ENCODE peak calls at places on chromosomes 1 and 21, in seven cellular contexts. I is tibial nerve; A is CD8-positive, alpha-beta T cell; R is A549; K is uterus; M is sigmoid colon; O is adipocyte. W is an unnamed sample. For H3K4me1, the result is how much of the 10 kb centered on the place peaks cover.

GRCh38 chr1:107493111-107493716 is 352.4 kb downstream of the NTNG1 start:
- DNase-seq in K (no peak), O (no peak), A (no peak), I (no peak), R (no peak), M (no peak), W (no peak)

GRCh38 chr1:9410737-9411297 is 118.1 kb downstream of the SPSB1 start:
- DNase-seq in R (no peak), I (peak), M (no peak), K (no peak), A (no peak), O (no peak), W (no peak)

GRCh38 chr1:175192630-175193338 is at the start of gene KIAA0040:
- DNase-seq in K (peak), M (peak), O (peak), R (peak), A (peak), I (peak), W (peak)

GRCh38 chr1:158227904-158228623 is 26.2 kb upstream of the CD1A start:
- DNase-seq in O (no peak), I (no peak), A (no peak), M (no peak), R (no peak), K (no peak), W (no peak)

GRCh38 chr21:46122241-46122671 is 24.3 kb downstream of the COL6A2 start:
- DNase-seq in M (peak), I (no peak), O (no peak), R (peak), A (no peak), K (peak), W (no peak)

GRCh38 chr1:54397090-54397591 is 9.1 kb downstream of the SSBP3 start:
- DNase-seq in O (no peak), I (no peak), M (no peak), K (no peak), R (no peak), A (no peak), W (no peak)

GRCh38 chr1:235835226-235835625 is 31.5 kb downstream of the LYST start:
- DNase-seq in O (no peak), R (no peak), A (no peak), M (peak), K (peak), I (peak), W (no peak)

GRCh38 chr1:246533371-246533905 is 26.4 kb upstream of the SMYD3 start:
- DNase-seq in O (no peak), M (no peak), I (no peak), A (no peak), K (no peak), R (no peak), W (no peak)

GRCh38 chr21:22120616-22121266 is 1122.5 kb downstream of the NCAM2 start:
- DNase-seq in R (no peak), M (no peak), O (peak), I (no peak), K (no peak), A (no peak), W (no peak)

GRCh38 chr21:25350056-25350455 is 257.2 kb downstream of the MRPL39 start:
- DNase-seq in A (no peak), M (no peak), I (no peak), R (no peak), K (no peak), O (peak), W (no peak)

GRCh38 chr1:212137854-212138253 is 102.3 kb downstream of the DTL start:
- DNase-seq in O (no peak), R (no peak), A (no peak), I (no peak), M (no peak), K (no peak), W (no peak)

GRCh38 chr1:205538211-205538840 is 33.9 kb downstream of the CDK18 start:
- DNase-seq in K (no peak), O (peak), R (no peak), A (no peak), I (no peak), M (peak), W (no peak)

GRCh38 chr1:53585116-53585515 is 125.9 kb downstream of the DMRTB1 start:
- DNase-seq in A (peak), K (peak), O (no peak), R (no peak), I (no peak), M (peak), W (peak)

GRCh38 chr1:93845554-93846150 is 33.4 kb downstream of the DNTTIP2 start:
- DNase-seq in O (peak), R (peak), M (no peak), I (no peak), K (peak), A (no peak), W (no peak)

GRCh38 chr1:93840956-93841482 is 38.0 kb downstream of the DNTTIP2 start:
- DNase-seq in M (no peak), O (no peak), A (no peak), R (no peak), I (no peak), K (no peak), W (no peak)

GRCh38 chr1:93844262-93845045 is 34.6 kb downstream of the DNTTIP2 start:
- DNase-seq in O (peak), K (peak), I (peak), A (peak), R (peak), M (peak), W (peak)

GRCh38 chr1:93841771-93842170 is 37.2 kb downstream of the DNTTIP2 start:
- DNase-seq in K (no peak), A (no peak), R (no peak), I (no peak), M (no peak), O (no peak), W (no peak)

GRCh38 chr1:93842750-93843500 is 36.1 kb downstream of the DNTTIP2 start:
- DNase-seq in M (no peak), O (peak), R (no peak), A (no peak), I (no peak), K (no peak), W (no peak)
- H3K4me1 ChIP-seq in M (under half), O (under half), R (under half), A (under half), I (under half), K (under half), W (under half)

DNA sequence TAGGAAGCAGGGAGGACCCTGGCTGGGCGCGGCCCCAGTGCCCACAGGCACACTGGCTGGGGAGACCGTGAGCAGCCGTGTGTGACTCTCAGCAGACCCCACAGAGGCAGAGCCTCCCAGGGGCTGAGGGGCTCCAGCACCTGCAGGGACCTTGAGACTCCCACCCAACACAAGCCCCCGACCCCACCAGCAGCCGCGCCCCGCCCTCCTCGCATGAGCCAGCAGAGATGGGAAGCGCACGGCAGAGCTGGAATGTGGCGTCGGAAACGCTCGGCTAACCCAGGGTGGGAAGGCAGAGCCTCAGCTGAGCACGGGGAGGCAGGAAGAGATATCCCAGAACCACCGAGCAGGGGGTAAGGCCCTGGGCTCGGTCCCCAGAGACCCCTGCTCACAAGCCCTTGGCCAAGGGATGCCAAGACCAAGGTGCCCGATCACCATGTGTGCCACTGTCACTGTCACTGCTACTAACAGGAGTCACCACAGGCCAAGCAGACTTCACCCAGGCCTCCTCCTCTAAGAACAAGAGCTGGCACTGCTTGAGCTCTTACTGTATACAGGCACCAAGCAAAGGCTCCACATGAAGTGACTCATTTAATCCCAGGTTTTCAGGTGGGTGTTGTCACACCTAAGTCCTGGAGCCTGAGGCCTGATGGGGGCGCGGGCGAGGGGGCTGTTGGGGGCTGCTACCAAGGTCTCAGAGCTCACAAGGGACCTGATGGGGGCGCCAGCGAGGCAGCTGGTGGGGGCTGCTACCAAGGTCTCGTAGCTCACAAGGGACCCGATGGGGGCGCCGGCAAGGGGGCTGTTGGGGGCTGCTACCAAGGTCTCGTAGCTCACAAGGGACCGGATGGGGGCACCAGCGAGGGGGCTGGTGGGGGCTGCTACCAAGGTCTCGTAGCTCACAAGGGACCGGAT is 20.1 kb downstream of the MEGF6 start:
- DNase-seq in M (no peak), R (no peak), A (no peak), I (no peak), K (no peak), O (no peak), W (no peak)
- H3K4me1 ChIP-seq in M (under half), R (under half), A (under half), I (under half), K (under half), O (under half), W (under half)

DNA sequence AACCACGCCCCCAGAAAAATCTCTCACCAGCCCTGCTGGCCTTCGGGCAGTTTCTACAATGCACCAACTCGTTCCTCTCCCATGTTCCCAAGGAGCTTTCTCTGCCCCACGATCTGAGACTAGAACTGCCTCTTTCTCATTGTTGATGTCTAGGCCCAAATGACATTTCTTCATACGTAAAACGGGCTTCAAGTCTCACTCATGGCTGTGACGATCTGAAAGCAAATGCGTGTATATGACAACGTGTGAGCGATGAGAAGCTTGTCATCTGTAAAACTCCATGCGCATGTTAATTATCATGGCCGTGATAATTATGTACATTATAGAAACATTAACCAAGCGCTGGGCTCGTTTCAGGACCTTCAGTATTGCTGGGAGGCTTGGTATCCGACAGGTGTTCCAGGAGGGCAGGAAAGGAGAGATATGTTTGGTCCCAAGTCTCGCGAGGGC is 693 bp upstream of the NIPAL3 start:
- DNase-seq in K (no peak), A (no peak), R (peak), M (no peak), O (no peak), I (no peak), W (no peak)
- H3K4me1 ChIP-seq in K (under half), A (under half), R (half or more), M (under half), O (under half), I (under half), W (under half)

DNA sequence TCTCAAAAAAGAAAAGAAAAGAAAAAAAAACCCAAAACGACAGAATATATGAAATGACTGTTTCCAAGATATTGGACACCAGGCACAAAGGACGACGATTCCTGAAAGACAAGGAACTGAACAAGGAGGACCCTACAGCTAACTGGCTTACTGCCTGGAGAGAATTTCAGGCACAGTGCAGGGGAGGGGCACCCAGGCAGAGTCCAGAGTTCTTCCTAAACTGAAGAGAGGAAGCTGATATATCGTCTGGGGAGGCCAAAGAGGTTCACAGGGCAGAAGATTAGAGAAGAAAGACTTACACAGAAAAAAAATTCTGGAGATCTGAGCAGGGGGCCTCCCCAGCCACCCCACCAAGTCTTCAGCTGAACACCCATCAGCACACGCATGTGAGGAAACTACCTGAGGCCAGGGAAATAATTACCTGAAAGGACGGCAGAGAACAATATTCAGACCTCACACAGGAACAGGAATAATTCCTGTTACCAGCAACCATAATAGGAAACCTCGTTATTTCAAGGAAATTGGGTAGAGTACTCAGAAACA is 24.6 kb downstream of the SORT1 start:
- DNase-seq in I (no peak), R (no peak), M (no peak), A (no peak), K (no peak), O (no peak), W (no peak)
- H3K4me1 ChIP-seq in I (under half), R (under half), M (half or more), A (under half), K (under half), O (half or more), W (under half)

GRCh38 chr1:1876335-1876935 is 14.5 kb downstream of the GNB1 start:
- DNase-seq in M (no peak), K (no peak), A (no peak), I (no peak), O (no peak), R (no peak), W (no peak)
- H3K4me1 ChIP-seq in M (half or more), K (under half), A (half or more), I (under half), O (under half), R (under half), W (half or more)

GRCh38 chr1:192571706-192572105 is 3.9 kb upstream of the RGS1 start:
- DNase-seq in I (no peak), M (no peak), R (no peak), A (no peak), O (no peak), K (no peak), W (no peak)

GRCh38 chr1:192575499-192576189 is at the start of gene RGS1:
- DNase-seq in A (peak), K (no peak), M (peak), R (no peak), O (no peak), I (peak), W (peak)

GRCh38 chr1:192576190-192577144 is 894 bp downstream of the RGS1 start:
- DNase-seq in R (no peak), I (no peak), O (no peak), K (no peak), A (no peak), M (no peak), W (no peak)

GRCh38 chr1:192577145-192578140 is 1.9 kb downstream of the RGS1 start:
- DNase-seq in O (no peak), I (no peak), R (no peak), A (no peak), K (no peak), M (no peak), W (no peak)

GRCh38 chr1:192573499-192573898 is 2.1 kb upstream of the RGS1 start:
- DNase-seq in I (no peak), K (no peak), O (peak), R (no peak), A (no peak), M (no peak), W (no peak)
- H3K4me1 ChIP-seq in I (under half), K (under half), O (under half), R (under half), A (under half), M (under half), W (under half)

DNA sequence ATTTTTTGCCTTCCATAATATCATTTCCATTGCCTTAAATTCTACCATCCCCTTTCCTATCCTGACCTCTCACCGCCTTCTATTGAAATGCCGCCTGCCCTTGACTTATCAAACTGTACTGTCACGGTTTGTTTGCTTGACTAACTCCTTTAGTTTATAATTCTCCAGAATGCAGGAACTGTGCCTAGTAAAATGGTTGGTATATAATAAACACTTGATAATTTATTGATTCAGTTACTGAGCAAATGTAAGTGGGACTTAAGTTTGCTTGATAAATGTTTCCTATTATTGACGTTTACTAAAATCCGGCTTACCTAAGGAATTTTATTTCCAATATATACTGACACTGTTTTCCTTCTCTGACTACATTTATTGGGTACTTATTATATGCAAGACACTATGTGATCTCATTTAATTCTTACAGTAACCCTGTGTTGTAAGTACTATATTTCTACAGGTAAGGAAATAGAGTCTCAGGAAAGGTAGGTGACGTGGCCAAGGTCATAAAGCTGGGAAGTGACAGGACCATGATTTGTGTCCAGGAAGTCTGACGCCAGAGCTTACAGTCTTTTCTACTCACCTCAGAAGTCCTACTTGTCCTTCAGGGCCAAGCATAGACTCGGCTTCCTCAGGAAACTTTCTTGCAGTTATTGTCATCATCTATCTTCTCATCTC is 35.7 kb downstream of the DPT start:
- DNase-seq in R (no peak), M (no peak), A (no peak), I (no peak), O (no peak), K (no peak), W (no peak)
- H3K4me1 ChIP-seq in R (under half), M (half or more), A (under half), I (under half), O (under half), K (under half), W (under half)

GRCh38 chr1:23914921-23915320 is 1.8 kb upstream of the CNR2 start:
- DNase-seq in O (no peak), A (no peak), M (no peak), R (no peak), K (no peak), I (no peak), W (no peak)

GRCh38 chr1:23911924-23912323 is 1.2 kb downstream of the CNR2 start:
- DNase-seq in O (no peak), K (no peak), I (no peak), R (no peak), M (no peak), A (no peak), W (no peak)

GRCh38 chr1:23915470-23915869 is 2.3 kb upstream of the CNR2 start:
- DNase-seq in A (no peak), K (no peak), M (no peak), O (no peak), R (no peak), I (no peak), W (no peak)

GRCh38 chr1:23910553-23911246 is 2.5 kb downstream of the CNR2 start:
- DNase-seq in O (no peak), I (no peak), M (no peak), R (no peak), K (no peak), A (peak), W (no peak)

DNA sequence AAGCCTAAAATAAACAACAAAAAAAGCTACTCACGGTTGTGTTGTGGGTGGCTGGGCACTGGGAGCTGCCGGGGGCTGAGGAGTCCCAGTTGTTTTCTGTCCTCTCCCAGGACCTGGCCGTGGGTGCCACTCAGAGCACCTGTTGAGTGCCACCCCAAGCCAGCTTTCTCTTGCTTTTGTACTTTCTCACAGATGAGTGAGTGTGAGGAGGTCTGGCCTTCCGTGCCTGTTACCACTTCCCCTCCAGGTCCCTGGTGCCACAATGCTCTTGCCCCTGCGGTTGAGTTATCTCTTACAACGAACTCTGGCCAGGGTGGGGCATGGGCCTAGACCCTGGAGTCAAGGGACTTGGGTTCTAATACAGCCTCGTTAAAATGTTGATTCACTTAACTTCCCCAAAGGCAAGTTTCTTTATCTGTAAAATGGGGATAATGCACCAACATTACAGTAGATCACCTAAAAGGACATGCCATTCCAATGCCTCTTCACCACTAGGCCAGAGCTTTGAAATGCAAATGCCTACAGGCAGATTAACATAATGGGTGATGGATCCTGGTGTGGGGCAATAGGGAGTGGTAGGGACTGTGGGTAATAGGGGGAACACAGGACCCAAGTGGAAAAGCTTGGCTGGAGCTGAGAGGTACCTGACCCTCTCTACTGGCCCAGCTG is at the start of gene CNR2:
- DNase-seq in K (no peak), O (no peak), A (peak), R (no peak), M (no peak), I (no peak), W (no peak)
- H3K4me1 ChIP-seq in K (under half), O (under half), A (half or more), R (under half), M (under half), I (under half), W (under half)